ENCODE peak calls at places on chromosomes 12 and 14, in five cellular contexts. Z is AG10803, G is pancreas, I is left lung, S is esophagus squamous epithelium. Y is an unnamed sample.

GRCh38 chr12:132558861-132559623 is 51.3 kb downstream of the LRCOL1 start:
- DNase-seq in G (no peak), S (no peak), I (no peak), Z (no peak), Y (peak)

GRCh38 chr12:65825573-65826512 is 1.6 kb downstream of the HMGA2 start:
- DNase-seq in G (peak), S (no peak), Z (peak), I (peak), Y (peak)

GRCh38 chr12:113184098-113184899 is 979 bp downstream of the DDX54 start:
- DNase-seq in G (no peak), S (no peak), Z (no peak), I (peak), Y (no peak)

GRCh38 chr14:94994245-94994644 is 163.1 kb downstream of the DICER1 start:
- DNase-seq in Z (no peak), I (no peak), S (no peak), G (no peak), Y (no peak)

GRCh38 chr12:131352296-131352900 is 358.5 kb upstream of the SFSWAP start:
- DNase-seq in G (no peak), I (no peak), Z (no peak), S (no peak), Y (no peak)

GRCh38 chr14:103932791-103933490 is 4.7 kb downstream of the TDRD9 start:
- DNase-seq in S (no peak), Z (no peak), I (no peak), G (no peak), Y (no peak)

GRCh38 chr12:4283512-4284255 is 10.1 kb downstream of the CCND2 start:
- DNase-seq in I (no peak), Z (no peak), S (no peak), G (no peak), Y (no peak)

GRCh38 chr14:71116206-71117122 is 209.2 kb downstream of the PCNX1 start:
- DNase-seq in S (no peak), I (no peak), G (no peak), Z (no peak), Y (peak)

GRCh38 chr12:51528852-51529545 is 62.0 kb upstream of the SCN8A start:
- DNase-seq in I (no peak), Z (peak), S (no peak), G (no peak), Y (no peak)

GRCh38 chr12:3034067-3034750 is 43.0 kb upstream of the TSPAN9 start:
- DNase-seq in S (no peak), Z (peak), G (peak), I (no peak), Y (peak)

GRCh38 chr14:68663385-68664076 is 129.3 kb downstream of the ZFP36L1 start:
- DNase-seq in G (no peak), Z (peak), I (no peak), S (no peak), Y (peak)

GRCh38 chr12:29428630-29429029 is 47.7 kb upstream of the ERGIC2 start:
- DNase-seq in G (no peak), I (no peak), S (no peak), Z (peak), Y (peak)

GRCh38 chr14:61695695-61696527 is 598 bp downstream of the HIF1A start:
- DNase-seq in I (peak), Z (peak), G (peak), S (no peak), Y (peak)

GRCh38 chr14:33679025-33679424 is 271.8 kb downstream of the EGLN3 start:
- DNase-seq in G (no peak), I (no peak), Z (no peak), S (no peak), Y (no peak)

GRCh38 chr14:21526672-21527319 is 650 bp upstream of the SALL2 start:
- DNase-seq in G (no peak), Z (no peak), S (no peak), I (no peak), Y (no peak)

GRCh38 chr12:131018808-131019397 is 65.2 kb downstream of the ADGRD1 start:
- DNase-seq in S (no peak), I (no peak), Z (no peak), G (no peak), Y (no peak)

GRCh38 chr12:129069886-129070285 is 216.6 kb downstream of the GLT1D1 start:
- DNase-seq in G (no peak), S (no peak), I (no peak), Z (no peak), Y (no peak)

GRCh38 chr14:54329082-54329695 is 67.6 kb upstream of the CDKN3 start:
- DNase-seq in Z (peak), S (no peak), G (no peak), I (no peak), Y (no peak)

DNA sequence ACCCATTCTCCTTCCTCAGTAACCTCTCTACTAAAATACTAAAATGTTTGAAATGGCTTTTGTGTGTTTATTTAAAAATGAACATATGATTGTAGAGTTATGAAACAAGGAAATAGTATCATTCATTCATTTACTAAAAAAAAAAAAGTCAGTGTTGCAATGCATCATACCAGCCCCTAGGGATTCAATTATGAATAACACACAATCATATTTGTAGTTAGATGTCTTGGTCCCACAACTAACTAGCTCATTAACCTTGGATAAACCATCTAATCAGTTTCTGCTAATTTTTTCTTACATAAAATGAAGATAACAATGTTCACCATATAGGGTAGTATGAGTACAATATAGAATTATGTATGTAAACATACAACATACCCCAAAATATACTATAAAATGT is 183.2 kb downstream of the GRIN2B start:
- DNase-seq in S (no peak), Z (no peak), G (no peak), I (no peak), Y (no peak)
- TF ChIP-seq CTCF in S (no peak), Z (no peak), G (no peak), I (no peak), Y (no peak)

DNA sequence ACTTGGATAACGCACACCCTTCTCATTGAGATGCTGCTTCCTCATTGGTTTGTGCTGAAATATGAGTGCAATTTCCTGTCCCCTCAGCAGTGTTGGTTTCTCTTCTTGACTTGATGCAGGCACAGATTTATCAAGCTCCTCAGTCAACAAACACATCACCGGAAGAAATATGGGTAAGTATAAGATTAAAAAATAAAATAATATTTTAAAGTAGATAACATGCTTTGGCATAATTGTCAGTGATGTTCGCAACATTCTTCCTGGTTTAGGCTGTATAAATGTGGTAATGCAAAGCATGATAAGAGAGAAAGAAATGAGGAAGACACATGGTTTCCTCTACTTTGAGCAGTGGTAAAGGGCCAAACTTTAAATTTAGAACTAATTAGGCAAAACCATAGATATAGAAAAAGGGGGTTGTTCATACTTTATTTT is at the start of gene GPR65:
- DNase-seq in Z (peak), G (no peak), S (no peak), I (no peak), Y (peak)
- H3K4me3 ChIP-seq in Z (no peak), G (no peak), S (peak), I (no peak), Y (peak)

DNA sequence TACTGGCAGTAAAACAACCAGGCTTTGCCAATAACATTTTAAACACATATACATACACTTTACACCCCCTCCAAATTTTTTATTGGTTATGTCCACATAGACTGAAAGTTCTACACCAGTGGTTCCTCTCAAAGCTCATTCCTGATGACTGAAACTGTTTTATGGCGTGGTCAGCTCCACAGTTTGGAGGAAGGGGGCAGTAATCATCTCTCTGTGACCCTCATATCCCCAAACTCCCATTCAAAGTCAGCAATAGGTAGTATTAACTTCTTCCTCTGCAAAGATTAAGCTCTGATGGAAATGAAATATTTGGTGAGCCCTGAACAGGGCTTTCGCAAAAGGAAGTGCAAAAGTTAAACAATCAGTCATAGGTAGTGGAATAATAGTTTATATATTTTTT is 55.3 kb upstream of the DAAM1 start:
- DNase-seq in I (no peak), Z (no peak), S (no peak), G (no peak), Y (no peak)
- TF ChIP-seq CTCF in I (no peak), Z (peak), S (no peak), G (no peak), Y (no peak)

GRCh38 chr14:80930836-80931389 is 10.6 kb downstream of the CEP128 start:
- DNase-seq in S (no peak), Z (peak), I (no peak), G (no peak), Y (peak)
- H3K4me3 ChIP-seq in S (no peak), Z (no peak), I (no peak), G (no peak), Y (peak)

GRCh38 chr12:122975790-122976647 is 975 bp downstream of the OGFOD2 start:
- DNase-seq in S (no peak), Z (no peak), G (no peak), I (no peak), Y (no peak)

GRCh38 chr12:122976648-122976975 is 1.6 kb downstream of the OGFOD2 start:
- DNase-seq in G (peak), S (no peak), Z (no peak), I (peak), Y (no peak)

GRCh38 chr12:122974892-122975789 is at the start of gene OGFOD2:
- DNase-seq in G (peak), Z (peak), I (peak), S (peak), Y (peak)

GRCh38 chr12:122977153-122977552 is 2.1 kb downstream of the OGFOD2 start:
- DNase-seq in S (no peak), I (peak), G (no peak), Z (no peak), Y (no peak)

GRCh38 chr12:122974274-122974891 is 661 bp upstream of the OGFOD2 start:
- DNase-seq in Z (peak), S (peak), I (peak), G (peak), Y (peak)
- TF ChIP-seq CTCF in Z (no peak), S (no peak), I (no peak), G (no peak), Y (no peak)

DNA sequence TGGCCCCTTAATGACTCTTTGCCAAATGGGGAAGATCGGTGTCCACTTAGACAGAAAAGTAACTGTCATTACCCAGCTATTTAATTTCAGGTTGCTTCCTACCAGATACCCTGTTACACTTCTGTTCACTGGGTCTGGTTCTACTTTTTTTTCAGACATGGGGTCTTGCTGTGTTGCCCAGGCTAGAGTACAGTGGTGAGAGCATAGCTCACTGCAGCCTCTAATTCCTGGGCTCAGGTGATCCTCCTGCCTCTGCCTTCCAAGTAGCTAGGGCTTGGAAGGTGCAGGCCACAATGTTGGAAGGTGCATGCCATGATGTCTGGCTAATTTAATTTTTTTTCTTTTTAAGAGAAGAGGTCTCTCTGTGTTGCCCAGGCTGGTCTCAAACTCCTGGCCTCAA is 147.0 kb upstream of the ARHGAP5 start:
- DNase-seq in I (no peak), G (no peak), Z (no peak), S (no peak), Y (no peak)
- H3K4me3 ChIP-seq in I (no peak), G (no peak), Z (no peak), S (no peak), Y (no peak)

DNA sequence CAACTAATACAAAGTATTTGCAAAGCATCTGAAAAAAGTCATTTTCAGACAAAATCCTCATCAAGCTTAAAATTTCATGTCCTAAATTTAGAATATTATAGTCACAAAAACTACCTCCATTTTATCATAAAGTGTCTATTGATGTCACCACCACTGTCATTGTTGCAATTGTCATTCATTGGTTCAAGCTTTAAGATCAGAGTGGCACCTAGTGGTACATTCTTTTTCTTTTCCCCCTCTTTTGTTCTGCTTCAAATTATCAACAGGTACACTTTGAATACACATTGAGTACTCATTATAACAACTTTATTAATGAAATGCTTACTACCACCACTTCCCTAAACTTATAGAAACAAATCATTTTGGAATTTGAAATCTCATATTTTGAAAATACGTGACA is 379.8 kb downstream of the SEC23A start:
- DNase-seq in I (no peak), S (no peak), Z (no peak), G (no peak), Y (no peak)
- TF ChIP-seq CTCF in I (no peak), S (no peak), Z (no peak), G (no peak), Y (no peak)

GRCh38 chr14:100664841-100665425 is 61.8 kb upstream of the DLK1 start:
- DNase-seq in I (no peak), G (no peak), Z (peak), S (no peak), Y (no peak)

GRCh38 chr14:100664234-100664633 is 62.5 kb upstream of the DLK1 start:
- DNase-seq in Z (no peak), G (no peak), S (no peak), I (no peak), Y (no peak)

GRCh38 chr14:100663528-100664052 is 63.1 kb upstream of the DLK1 start:
- DNase-seq in S (no peak), I (no peak), G (no peak), Z (no peak), Y (no peak)

GRCh38 chr14:100661340-100661712 is 65.4 kb upstream of the DLK1 start:
- DNase-seq in Z (no peak), S (no peak), G (no peak), I (no peak), Y (no peak)

DNA sequence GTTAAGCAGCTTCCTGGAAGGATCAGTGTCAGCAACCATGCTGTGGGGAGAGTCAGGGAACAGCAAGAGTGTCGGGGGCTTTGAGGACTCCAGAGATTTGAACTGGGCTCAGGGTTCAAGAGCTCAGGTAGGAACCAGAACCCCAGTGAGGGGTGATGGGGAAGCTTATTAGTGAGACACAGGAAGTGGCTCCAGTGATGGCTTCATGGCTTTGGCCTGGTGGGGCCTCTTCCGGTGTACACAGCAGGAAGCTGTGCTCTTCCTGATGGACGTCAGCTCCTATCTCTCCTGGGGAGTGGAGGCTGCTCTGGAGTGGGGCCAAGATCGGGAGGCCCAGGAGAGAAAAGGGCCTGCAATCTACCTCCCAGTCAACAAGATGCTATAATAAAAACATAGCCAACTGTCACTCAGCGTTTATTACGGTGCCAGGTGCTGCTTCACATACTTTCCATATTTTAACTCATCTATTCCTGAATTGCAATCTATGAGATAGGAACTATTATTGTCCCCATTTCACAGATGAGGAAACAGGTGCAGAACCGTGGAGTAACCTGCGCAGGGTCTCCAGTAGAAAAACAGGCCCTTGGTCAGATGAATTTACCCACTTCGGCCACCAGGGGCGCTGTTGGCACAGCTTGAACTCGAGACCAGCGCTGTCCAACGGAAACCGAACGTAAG is 63.7 kb upstream of the DLK1 start:
- DNase-seq in G (peak), I (no peak), S (no peak), Z (peak), Y (no peak)
- H3K4me3 ChIP-seq in G (no peak), I (no peak), S (no peak), Z (no peak), Y (no peak)

GRCh38 chr14:55604900-55605418 is 25.0 kb downstream of the KTN1 start:
- DNase-seq in Z (no peak), I (no peak), G (no peak), S (no peak), Y (no peak)

GRCh38 chr14:55604467-55604866 is 24.5 kb downstream of the KTN1 start:
- DNase-seq in I (no peak), Z (no peak), G (no peak), S (no peak), Y (no peak)

GRCh38 chr14:55603401-55603953 is 23.5 kb downstream of the KTN1 start:
- DNase-seq in Z (no peak), G (no peak), S (no peak), I (no peak), Y (no peak)

GRCh38 chr14:55600784-55601561 is 21.0 kb downstream of the KTN1 start:
- DNase-seq in I (no peak), G (no peak), S (no peak), Z (peak), Y (no peak)

DNA sequence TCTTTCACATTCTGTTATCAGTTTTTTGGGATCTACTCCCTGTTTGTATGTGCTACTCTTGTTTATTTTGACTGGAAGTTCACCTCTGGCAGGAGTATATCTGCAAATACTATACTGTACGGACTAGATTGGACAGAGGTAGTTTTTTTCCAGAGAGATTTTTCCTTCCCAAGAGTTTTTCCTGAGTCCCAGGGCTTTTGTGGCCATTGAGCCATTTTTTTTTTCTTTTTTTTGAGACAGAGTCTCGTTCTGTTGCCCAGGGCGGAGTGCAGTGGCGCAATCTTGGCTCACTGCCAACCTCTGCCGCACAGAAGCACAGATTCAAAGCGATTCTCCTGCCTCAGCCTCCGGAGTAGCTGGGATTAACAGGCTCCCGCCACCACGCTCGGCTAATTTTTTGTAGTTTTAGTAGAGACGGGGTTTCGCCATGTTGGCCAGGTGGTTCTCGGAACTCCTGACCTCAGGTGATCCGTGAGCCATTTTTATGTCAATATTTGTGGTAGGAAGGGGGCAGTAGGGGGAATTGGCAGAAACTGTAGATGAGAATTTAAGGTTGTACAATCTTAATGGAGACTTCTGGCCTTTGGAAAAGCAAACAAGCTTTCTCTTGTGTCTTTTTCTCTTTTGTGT is 19.4 kb downstream of the KTN1 start:
- DNase-seq in S (no peak), I (peak), Z (no peak), G (peak), Y (no peak)
- TF ChIP-seq CTCF in S (no peak), I (no peak), Z (no peak), G (no peak), Y (no peak)

GRCh38 chr14:27484633-27485032 is 886.8 kb upstream of the NOVA1 start:
- DNase-seq in I (no peak), G (no peak), S (no peak), Z (no peak), Y (no peak)
- H3K4me3 ChIP-seq in I (no peak), G (no peak), S (no peak), Z (no peak), Y (no peak)

Y was measured in GM06990.